ENCODE peak calls at places on chromosome 6, in seven cellular contexts. One of them, this sample, is unnamed.

GRCh38 chr6:44733146-44733545 is 345.6 kb downstream of the CDC5L start:
- DNase-seq in neuronal stem cell: no peak
- DNase-seq in body of pancreas: no peak
- DNase-seq in ascending aorta: no peak
- DNase-seq in aorta: no peak
- DNase-seq in brain microvascular endothelial cell: no peak
- DNase-seq in tibial artery: no peak
- DNase-seq in this sample: peak; percentile 35

GRCh38 chr6:34543421-34543820 is 12.7 kb downstream of the SPDEF start:
- DNase-seq in neuronal stem cell: no peak
- DNase-seq in body of pancreas: no peak
- DNase-seq in ascending aorta: no peak
- DNase-seq in aorta: no peak
- DNase-seq in brain microvascular endothelial cell: peak; percentile 45
- DNase-seq in tibial artery: no peak
- DNase-seq in this sample: no peak

GRCh38 chr6:286681-287499 is 5.4 kb upstream of the DUSP22 start:
- DNase-seq in neuronal stem cell: no peak
- DNase-seq in body of pancreas: no peak
- DNase-seq in ascending aorta: no peak
- DNase-seq in aorta: no peak
- DNase-seq in brain microvascular endothelial cell: no peak
- DNase-seq in tibial artery: no peak
- DNase-seq in this sample: peak; percentile 56

GRCh38 chr6:89487864-89488263 is 54.9 kb downstream of the ANKRD6 start:
- DNase-seq in neuronal stem cell: no peak
- DNase-seq in body of pancreas: no peak
- DNase-seq in ascending aorta: no peak
- DNase-seq in aorta: no peak
- DNase-seq in brain microvascular endothelial cell: no peak
- DNase-seq in tibial artery: no peak
- DNase-seq in this sample: no peak

GRCh38 chr6:77231438-77232305 is 231.6 kb downstream of the HTR1B start:
- DNase-seq in neuronal stem cell: peak; percentile 24
- DNase-seq in body of pancreas: no peak
- DNase-seq in ascending aorta: no peak
- DNase-seq in aorta: no peak
- DNase-seq in brain microvascular endothelial cell: peak; percentile 11
- DNase-seq in tibial artery: no peak
- DNase-seq in this sample: no peak

GRCh38 chr6:162698004-162698403 is 29.6 kb downstream of the PRKN start:
- DNase-seq in neuronal stem cell: no peak
- DNase-seq in body of pancreas: no peak
- DNase-seq in ascending aorta: no peak
- DNase-seq in aorta: no peak
- DNase-seq in brain microvascular endothelial cell: no peak
- DNase-seq in tibial artery: no peak
- DNase-seq in this sample: no peak

GRCh38 chr6:154888426-154888825 is 106.7 kb upstream of the TIAM2 start:
- DNase-seq in neuronal stem cell: no peak
- DNase-seq in body of pancreas: no peak
- DNase-seq in ascending aorta: no peak
- DNase-seq in aorta: no peak
- DNase-seq in brain microvascular endothelial cell: no peak
- DNase-seq in tibial artery: no peak
- DNase-seq in this sample: no peak

GRCh38 chr6:116034327-116034726 is 26.4 kb downstream of the FRK start:
- DNase-seq in neuronal stem cell: no peak
- DNase-seq in body of pancreas: no peak
- DNase-seq in ascending aorta: no peak
- DNase-seq in aorta: no peak
- DNase-seq in brain microvascular endothelial cell: peak; percentile 37
- DNase-seq in tibial artery: no peak
- DNase-seq in this sample: no peak

GRCh38 chr6:169738204-169738971 is 13.0 kb downstream of the DYNLT2 start:
- DNase-seq in neuronal stem cell: no peak
- DNase-seq in body of pancreas: no peak
- DNase-seq in ascending aorta: no peak
- DNase-seq in aorta: no peak
- DNase-seq in brain microvascular endothelial cell: peak; percentile 6
- DNase-seq in tibial artery: no peak
- DNase-seq in this sample: no peak

GRCh38 chr6:75855047-75855446 is 106.0 kb downstream of the MYO6 start:
- DNase-seq in neuronal stem cell: peak; percentile 37
- DNase-seq in body of pancreas: peak; percentile 66
- DNase-seq in ascending aorta: no peak
- DNase-seq in aorta: no peak
- DNase-seq in brain microvascular endothelial cell: peak; percentile 77
- DNase-seq in tibial artery: no peak
- DNase-seq in this sample: no peak

GRCh38 chr6:122788663-122789062 is 395 bp upstream of the SMPDL3A start:
- DNase-seq in neuronal stem cell: no peak
- DNase-seq in body of pancreas: no peak
- DNase-seq in ascending aorta: no peak
- DNase-seq in aorta: no peak
- DNase-seq in brain microvascular endothelial cell: no peak
- DNase-seq in tibial artery: no peak
- DNase-seq in this sample: no peak

GRCh38 chr6:122792796-122793195 is 3.7 kb downstream of the SMPDL3A start:
- DNase-seq in neuronal stem cell: no peak
- DNase-seq in body of pancreas: no peak
- DNase-seq in ascending aorta: no peak
- DNase-seq in aorta: no peak
- DNase-seq in brain microvascular endothelial cell: no peak
- DNase-seq in tibial artery: no peak
- DNase-seq in this sample: no peak

GRCh38 chr6:122789078-122789861 is at the start of gene SMPDL3A:
- DNase-seq in neuronal stem cell: peak; percentile 73
- DNase-seq in body of pancreas: peak; percentile 81
- DNase-seq in ascending aorta: peak; percentile 77
- DNase-seq in aorta: peak; percentile 87
- DNase-seq in brain microvascular endothelial cell: peak; percentile 90
- DNase-seq in tibial artery: peak; percentile 75
- DNase-seq in this sample: peak; percentile 87

GRCh38 chr6:122789862-122790739 is 1.0 kb downstream of the SMPDL3A start:
- DNase-seq in neuronal stem cell: no peak
- DNase-seq in body of pancreas: peak; percentile 51
- DNase-seq in ascending aorta: peak; percentile 63
- DNase-seq in aorta: no peak
- DNase-seq in brain microvascular endothelial cell: peak; percentile 43
- DNase-seq in tibial artery: no peak
- DNase-seq in this sample: no peak

DNA sequence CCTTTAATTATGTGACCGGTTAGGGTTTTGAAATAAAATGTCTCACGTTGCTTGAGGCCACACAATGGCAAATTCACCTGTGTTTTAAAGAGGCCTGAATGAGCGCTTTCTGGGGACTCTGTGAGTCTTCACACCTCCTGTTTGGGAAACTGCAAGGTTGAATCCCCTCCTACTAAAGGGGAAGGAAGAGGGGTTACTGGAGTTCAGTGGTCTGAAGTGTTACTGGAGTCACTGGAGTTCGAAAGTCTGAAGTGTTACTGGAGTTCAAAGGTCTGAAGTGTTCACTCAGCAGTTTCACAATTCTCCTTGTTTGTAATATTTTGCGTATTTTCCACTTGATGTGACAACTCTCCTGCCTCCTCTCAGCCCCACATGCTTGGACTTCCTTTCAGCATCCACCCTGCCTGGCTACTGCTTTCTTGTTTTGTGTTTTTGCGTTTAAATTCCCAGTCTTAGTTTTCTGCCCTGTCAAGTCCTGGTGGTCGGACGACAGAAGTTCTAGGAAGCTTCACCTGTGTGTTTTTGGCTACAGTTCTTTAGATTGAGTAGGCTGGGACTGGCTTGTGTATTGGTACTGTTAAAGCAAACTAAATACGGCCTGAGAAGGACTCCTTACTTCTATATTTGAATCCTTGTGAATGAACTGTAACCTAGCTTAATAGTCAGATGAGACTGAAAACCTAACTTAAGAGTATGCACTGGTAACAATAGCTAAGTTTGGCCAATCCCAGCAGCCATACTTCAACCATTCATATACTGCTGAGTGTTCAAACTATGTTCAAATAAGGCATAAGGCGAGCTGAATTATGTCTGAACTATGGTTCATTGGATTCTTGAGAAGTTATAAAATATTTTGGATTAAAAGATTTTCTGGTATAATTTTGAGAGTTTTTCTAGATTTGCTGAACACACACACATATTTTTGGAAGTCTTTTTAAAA is 2.0 kb downstream of the SMPDL3A start:
- DNase-seq in neuronal stem cell: no peak
- DNase-seq in body of pancreas: no peak
- DNase-seq in ascending aorta: no peak
- DNase-seq in aorta: no peak
- DNase-seq in brain microvascular endothelial cell: no peak
- DNase-seq in tibial artery: no peak
- DNase-seq in this sample: no peak
- H3K27ac ChIP-seq in neuronal stem cell: no peak overlapping the region
- H3K27ac ChIP-seq in body of pancreas: peak overlapping the region; percentile 99
- H3K27ac ChIP-seq in ascending aorta: peak overlapping the region; percentile 66
- H3K27ac ChIP-seq in aorta: no peak overlapping the region
- H3K27ac ChIP-seq in brain microvascular endothelial cell: no peak overlapping the region
- H3K27ac ChIP-seq in tibial artery: no peak overlapping the region
- H3K27ac ChIP-seq in this sample: peak overlapping the region; percentile 92

GRCh38 chr6:13358486-13358885 is 30.1 kb upstream of the TBC1D7 start:
- DNase-seq in neuronal stem cell: no peak
- DNase-seq in body of pancreas: no peak
- DNase-seq in ascending aorta: no peak
- DNase-seq in aorta: no peak
- DNase-seq in brain microvascular endothelial cell: no peak
- DNase-seq in tibial artery: no peak
- DNase-seq in this sample: no peak

GRCh38 chr6:13359287-13359686 is 30.9 kb upstream of the TBC1D7 start:
- DNase-seq in neuronal stem cell: no peak
- DNase-seq in body of pancreas: no peak
- DNase-seq in ascending aorta: no peak
- DNase-seq in aorta: no peak
- DNase-seq in brain microvascular endothelial cell: no peak
- DNase-seq in tibial artery: no peak
- DNase-seq in this sample: no peak

GRCh38 chr6:13362432-13362831 is 34.1 kb upstream of the TBC1D7 start:
- DNase-seq in neuronal stem cell: no peak
- DNase-seq in body of pancreas: no peak
- DNase-seq in ascending aorta: no peak
- DNase-seq in aorta: no peak
- DNase-seq in brain microvascular endothelial cell: no peak
- DNase-seq in tibial artery: no peak
- DNase-seq in this sample: no peak

GRCh38 chr6:13357551-13358075 is 29.3 kb upstream of the TBC1D7 start:
- DNase-seq in neuronal stem cell: no peak
- DNase-seq in body of pancreas: no peak
- DNase-seq in ascending aorta: no peak
- DNase-seq in aorta: no peak
- DNase-seq in brain microvascular endothelial cell: no peak
- DNase-seq in tibial artery: no peak
- DNase-seq in this sample: no peak

DNA sequence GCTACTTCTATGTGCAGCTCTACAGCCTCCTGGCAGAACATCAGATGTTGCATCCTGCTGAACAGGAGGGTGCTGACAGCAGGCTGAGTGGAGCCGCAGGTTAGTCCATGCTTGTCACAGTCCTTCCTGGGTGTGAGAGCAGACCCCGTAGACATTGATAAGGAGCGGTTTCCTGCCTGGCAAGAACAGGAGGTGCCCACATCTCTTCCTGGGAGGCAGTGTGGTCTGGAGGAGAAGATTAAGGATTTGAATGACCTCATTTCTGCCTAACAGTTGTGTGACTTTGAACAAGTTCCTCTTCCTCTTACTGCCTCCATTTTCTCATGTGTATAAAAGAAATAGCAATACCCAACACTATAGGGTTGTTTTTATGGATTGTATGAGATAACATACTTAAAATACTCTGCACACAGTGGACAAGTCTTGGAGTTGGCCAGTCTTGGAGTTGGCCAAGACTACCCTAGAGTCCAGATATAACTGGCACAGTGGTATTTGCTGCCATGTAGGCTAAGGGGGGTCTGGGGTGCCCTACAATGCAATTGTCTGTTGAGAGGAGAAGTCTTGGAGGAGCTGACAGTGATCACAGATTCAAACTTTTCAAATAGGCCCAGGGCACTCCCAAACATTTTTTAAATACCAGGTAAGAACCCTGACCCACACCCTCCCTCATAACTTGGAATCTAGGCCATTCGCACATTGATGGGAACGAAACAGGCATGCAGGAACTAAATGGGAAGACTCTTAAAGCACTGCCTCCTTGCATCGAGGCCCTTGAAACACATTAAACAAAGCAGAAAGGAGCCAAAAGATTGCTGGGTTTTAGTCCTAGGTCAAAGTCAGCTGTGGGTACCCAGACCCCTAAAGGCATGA is 32.6 kb upstream of the TBC1D7 start:
- DNase-seq in neuronal stem cell: no peak
- DNase-seq in body of pancreas: no peak
- DNase-seq in ascending aorta: no peak
- DNase-seq in aorta: no peak
- DNase-seq in brain microvascular endothelial cell: no peak
- DNase-seq in tibial artery: no peak
- DNase-seq in this sample: no peak
- H3K27ac ChIP-seq in neuronal stem cell: no peak overlapping the region
- H3K27ac ChIP-seq in body of pancreas: no peak overlapping the region
- H3K27ac ChIP-seq in ascending aorta: no peak overlapping the region
- H3K27ac ChIP-seq in aorta: no peak overlapping the region
- H3K27ac ChIP-seq in brain microvascular endothelial cell: no peak overlapping the region
- H3K27ac ChIP-seq in tibial artery: no peak overlapping the region
- H3K27ac ChIP-seq in this sample: no peak overlapping the region

DNA sequence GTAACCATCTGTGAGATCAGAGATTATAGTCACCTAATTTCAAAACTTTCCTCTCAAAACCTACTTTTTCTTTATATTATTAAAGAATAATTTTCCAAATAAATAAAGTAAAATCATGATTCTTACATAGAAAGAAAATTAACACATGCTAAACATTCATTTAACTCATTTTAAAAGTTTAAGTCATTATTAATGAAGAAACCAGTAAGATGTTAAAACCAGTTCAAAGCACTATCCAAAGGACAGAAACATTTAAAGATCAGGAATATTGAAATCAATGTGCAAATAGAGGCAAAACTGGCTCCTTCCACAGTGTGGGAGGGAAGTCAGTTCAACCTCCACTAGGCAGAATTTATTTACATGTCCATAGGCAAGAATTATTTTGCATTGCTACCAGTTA is 147.0 kb downstream of the KHDC1L start:
- DNase-seq in neuronal stem cell: no peak
- DNase-seq in body of pancreas: no peak
- DNase-seq in ascending aorta: no peak
- DNase-seq in aorta: no peak
- DNase-seq in brain microvascular endothelial cell: no peak
- DNase-seq in tibial artery: no peak
- DNase-seq in this sample: no peak
- H3K27ac ChIP-seq in neuronal stem cell: no peak overlapping the region
- H3K27ac ChIP-seq in body of pancreas: no peak overlapping the region
- H3K27ac ChIP-seq in ascending aorta: no peak overlapping the region
- H3K27ac ChIP-seq in aorta: no peak overlapping the region
- H3K27ac ChIP-seq in brain microvascular endothelial cell: no peak overlapping the region
- H3K27ac ChIP-seq in tibial artery: no peak overlapping the region
- H3K27ac ChIP-seq in this sample: no peak overlapping the region

DNA sequence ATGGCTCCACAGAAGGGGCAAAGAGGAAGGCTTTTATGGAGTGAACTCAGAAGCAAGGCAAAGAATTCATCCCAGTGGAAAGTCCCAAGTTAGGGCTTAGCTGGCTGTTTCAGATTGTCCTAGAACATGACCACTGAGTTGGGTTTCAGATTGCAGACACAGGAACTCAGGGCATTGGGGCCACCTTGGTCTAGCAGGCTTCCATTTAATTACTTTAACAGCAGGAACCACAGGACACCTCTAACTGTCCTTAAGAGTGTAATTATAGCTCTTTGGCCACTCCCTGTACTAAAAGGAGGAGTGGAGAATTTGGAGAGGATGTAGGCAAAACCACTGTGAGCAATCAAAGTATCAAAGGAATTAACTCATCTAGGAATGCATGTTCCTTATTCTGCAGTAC is 150.6 kb upstream of the AGPAT4 start:
- DNase-seq in neuronal stem cell: no peak
- DNase-seq in body of pancreas: no peak
- DNase-seq in ascending aorta: no peak
- DNase-seq in aorta: no peak
- DNase-seq in brain microvascular endothelial cell: no peak
- DNase-seq in tibial artery: no peak
- DNase-seq in this sample: no peak
- H3K27ac ChIP-seq in neuronal stem cell: no peak overlapping the region
- H3K27ac ChIP-seq in body of pancreas: no peak overlapping the region
- H3K27ac ChIP-seq in ascending aorta: no peak overlapping the region
- H3K27ac ChIP-seq in aorta: no peak overlapping the region
- H3K27ac ChIP-seq in brain microvascular endothelial cell: no peak overlapping the region
- H3K27ac ChIP-seq in tibial artery: no peak overlapping the region
- H3K27ac ChIP-seq in this sample: no peak overlapping the region

This sample was measured in coronary artery.